ENCODE peak calls at places on chromosomes 5 and 9, in four cellular contexts. D is dorsolateral prefrontal cortex, W is osteoblast, Q is SK-N-SH. J is an unnamed sample.

GRCh38 chr5:115601709-115602584 is at the start of gene TICAM2:
- DNase-seq in D (peak; percentile 49), W (peak; percentile 96), Q (peak; percentile 40), J (no peak)

GRCh38 chr9:116193636-116194035 is 40.0 kb downstream of the PAPPA start:
- DNase-seq in D (no peak), W (peak; percentile 80), Q (no peak), J (no peak)

GRCh38 chr5:20574576-20574975 is 586.6 kb upstream of the CDH18 start:
- DNase-seq in D (no peak), W (no peak), Q (no peak), J (no peak)

GRCh38 chr5:102582706-102583105 is 83.9 kb upstream of the SLCO6A1 start:
- DNase-seq in D (no peak), W (no peak), Q (no peak), J (no peak)

GRCh38 chr5:6830643-6831239 is 117.5 kb downstream of the TENT4A start:
- DNase-seq in D (no peak), W (no peak), Q (no peak), J (no peak)

GRCh38 chr5:10565785-10566506 is 2.1 kb downstream of the ANKRD33B start:
- DNase-seq in D (no peak), W (peak; percentile 66), Q (no peak), J (peak; percentile 74)

GRCh38 chr9:113566011-113566711 is 102.6 kb downstream of the RGS3 start:
- DNase-seq in D (no peak), W (peak; percentile 52), Q (no peak), J (no peak)

GRCh38 chr5:7742241-7742656 is 108.7 kb downstream of the CFAP90 start:
- DNase-seq in D (no peak), W (no peak), Q (no peak), J (no peak)

GRCh38 chr9:94623253-94623652 is 16.1 kb downstream of the FBP1 start:
- DNase-seq in D (no peak), W (peak; percentile 80), Q (peak; percentile 67), J (peak; percentile 6)

GRCh38 chr5:180801596-180802324 is 846 bp downstream of the MGAT1 start:
- DNase-seq in D (no peak), W (no peak), Q (peak; percentile 45), J (no peak)

GRCh38 chr9:121559183-121559582 is 59.5 kb upstream of the GGTA1 start:
- DNase-seq in D (no peak), W (no peak), Q (no peak), J (no peak)

GRCh38 chr9:114856210-114856941 is 50.5 kb upstream of the TNFSF15 start:
- DNase-seq in D (no peak), W (peak; percentile 71), Q (no peak), J (no peak)

GRCh38 chr5:116032094-116032517 is at the start of gene ARL14EPL:
- DNase-seq in D (no peak), W (peak; percentile 44), Q (peak; percentile 3), J (no peak)

GRCh38 chr9:127982912-127983311 is 2.1 kb upstream of the EEIG1 start:
- DNase-seq in D (no peak), W (peak; percentile 36), Q (no peak), J (no peak)

GRCh38 chr5:96868603-96869371 is 7.5 kb upstream of the ERAP2 start:
- DNase-seq in D (no peak), W (peak; percentile 69), Q (peak; percentile 32), J (peak; percentile 41)

GRCh38 chr5:115402822-115403577 is 106.5 kb upstream of the CCDC112 start:
- DNase-seq in D (no peak), W (no peak), Q (no peak), J (no peak)

GRCh38 chr5:114296191-114296590 is 65.7 kb upstream of the KCNN2 start:
- DNase-seq in D (no peak), W (no peak), Q (no peak), J (no peak)

GRCh38 chr9:2494571-2494970 is 127.0 kb upstream of the VLDLR start:
- DNase-seq in D (no peak), W (peak; percentile 69), Q (no peak), J (no peak)

GRCh38 chr5:83523926-83524325 is 52.4 kb downstream of the VCAN start:
- DNase-seq in D (no peak), W (no peak), Q (no peak), J (no peak)

GRCh38 chr5:169063269-169063919 is 237.5 kb downstream of the SLIT3 start:
- DNase-seq in D (no peak), W (no peak), Q (no peak), J (no peak)

GRCh38 chr9:21919377-21920362 is 74.5 kb downstream of the CDKN2A start:
- DNase-seq in D (no peak), W (no peak), Q (peak; percentile 4), J (peak; percentile 66)

GRCh38 chr5:32710335-32710858 is 724 bp upstream of the NPR3 start:
- DNase-seq in D (no peak), W (peak; percentile 84), Q (peak; percentile 41), J (no peak)

GRCh38 chr5:36877667-36878420 is 1.3 kb downstream of the NIPBL start:
- DNase-seq in D (no peak), W (peak; percentile 79), Q (peak; percentile 28), J (no peak)

GRCh38 chr5:24505291-24505690 is 139.5 kb downstream of the CDH10 start:
- DNase-seq in D (no peak), W (peak; percentile 9), Q (no peak), J (no peak)

GRCh38 chr5:73278693-73279092 is 105.7 kb downstream of the TMEM174 start:
- DNase-seq in D (no peak), W (no peak), Q (no peak), J (no peak)

GRCh38 chr5:98205691-98206461 is 567.6 kb upstream of the RGMB start:
- DNase-seq in D (no peak), W (peak; percentile 1), Q (no peak), J (no peak)

GRCh38 chr9:132167192-132167591 is 5.3 kb downstream of the NTNG2 start:
- DNase-seq in D (no peak), W (peak; percentile 76), Q (no peak), J (no peak)

GRCh38 chr5:42691413-42691861 is 65.2 kb upstream of the CCDC152 start:
- DNase-seq in D (no peak), W (no peak), Q (no peak), J (no peak)

GRCh38 chr5:9375756-9376155 is 170.1 kb downstream of the SEMA5A start:
- DNase-seq in D (no peak), W (peak; percentile 56), Q (no peak), J (no peak)

GRCh38 chr5:179061025-179061424 is 852 bp downstream of the ZNF354C start:
- DNase-seq in D (no peak), W (peak; percentile 62), Q (no peak), J (no peak)

GRCh38 chr9:112059145-112059979 is 115.7 kb downstream of the SUSD1 start:
- DNase-seq in D (no peak), W (peak; percentile 52), Q (no peak), J (no peak)

GRCh38 chr9:127519301-127520166 is 68.2 kb downstream of the LRSAM1 start:
- DNase-seq in D (no peak), W (peak; percentile 99), Q (no peak), J (no peak)

GRCh38 chr5:79236364-79236969 is 536 bp downstream of the JMY start:
- DNase-seq in D (no peak), W (peak; percentile 91), Q (peak; percentile 82), J (peak; percentile 35)

GRCh38 chr5:124668353-124669299 is 77.8 kb downstream of the ZNF608 start:
- DNase-seq in D (no peak), W (no peak), Q (no peak), J (no peak)

GRCh38 chr5:124675921-124676846 is 70.3 kb downstream of the ZNF608 start:
- DNase-seq in D (no peak), W (no peak), Q (no peak), J (no peak)

GRCh38 chr5:124669300-124669648 is 77.2 kb downstream of the ZNF608 start:
- DNase-seq in D (no peak), W (no peak), Q (no peak), J (no peak)

GRCh38 chr5:124669956-124670671 is 76.3 kb downstream of the ZNF608 start:
- DNase-seq in D (no peak), W (no peak), Q (no peak), J (no peak)

GRCh38 chr5:124670672-124671592 is 75.5 kb downstream of the ZNF608 start:
- DNase-seq in D (no peak), W (no peak), Q (no peak), J (no peak)
- H3K4me3 ChIP-seq in D (no peak overlapping the region), W (no peak overlapping the region), Q (no peak overlapping the region), J (no peak overlapping the region)

GRCh38 chr9:134325096-134325812 is 1.0 kb upstream of the RXRA start:
- DNase-seq in D (no peak), W (peak; percentile 99), Q (no peak), J (no peak)

GRCh38 chr9:134321957-134322741 is 4.1 kb upstream of the RXRA start:
- DNase-seq in D (no peak), W (peak; percentile 73), Q (no peak), J (no peak)

GRCh38 chr9:134324359-134325095 is 1.7 kb upstream of the RXRA start:
- DNase-seq in D (no peak), W (peak; percentile 98), Q (no peak), J (no peak)

GRCh38 chr9:134322781-134323241 is 3.4 kb upstream of the RXRA start:
- DNase-seq in D (no peak), W (no peak), Q (no peak), J (no peak)

GRCh38 chr9:134323741-134324358 is 2.4 kb upstream of the RXRA start:
- DNase-seq in D (no peak), W (peak; percentile 95), Q (no peak), J (no peak)
- H3K27ac ChIP-seq in D (peak overlapping the region; percentile 32), W (peak overlapping the region; percentile 95), Q (no peak overlapping the region), J (no peak overlapping the region)

DNA sequence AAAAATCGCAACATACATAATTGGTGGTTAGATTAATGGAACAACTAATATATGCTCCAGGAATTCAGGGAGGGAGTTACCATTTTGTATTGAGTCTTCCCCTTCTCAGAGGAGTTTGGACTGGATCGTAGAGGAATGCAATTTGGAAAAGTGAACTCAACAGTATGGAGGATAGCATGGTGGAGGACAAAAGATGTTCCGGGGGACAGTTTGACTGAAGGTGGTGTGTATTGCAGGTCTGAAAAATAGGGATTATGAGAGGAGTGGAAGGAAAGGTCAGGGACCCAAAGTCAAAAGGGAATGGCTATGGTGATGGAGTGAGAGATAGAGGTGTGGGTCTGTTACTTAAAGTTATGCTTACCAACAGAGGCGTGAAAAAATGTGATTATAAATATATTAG is 1.5 kb downstream of the DNAJC21 start:
- DNase-seq in D (no peak), W (no peak), Q (no peak), J (no peak)
- H3K4me3 ChIP-seq in D (peak overlapping the region; percentile 88), W (peak overlapping the region; percentile 96), Q (peak overlapping the region; percentile 93), J (peak overlapping the region; percentile 76)

GRCh38 chr9:129595323-129595741 is 25.6 kb downstream of the C9orf50 start:
- DNase-seq in D (no peak), W (peak; percentile 88), Q (no peak), J (no peak)
- H3K27ac ChIP-seq in D (no peak overlapping the region), W (no peak overlapping the region), Q (no peak overlapping the region), J (no peak overlapping the region)

GRCh38 chr9:68794898-68795297 is 89.9 kb downstream of the PIP5K1B start:
- DNase-seq in D (no peak), W (no peak), Q (no peak), J (no peak)
- H3K4me3 ChIP-seq in D (no peak overlapping the region), W (no peak overlapping the region), Q (no peak overlapping the region), J (no peak overlapping the region)

GRCh38 chr5:35294017-35294416 is 63.7 kb upstream of the PRLR start:
- DNase-seq in D (no peak), W (no peak), Q (no peak), J (no peak)
- H3K27ac ChIP-seq in D (no peak overlapping the region), W (no peak overlapping the region), Q (no peak overlapping the region), J (no peak overlapping the region)

GRCh38 chr5:157050050-157050449 is 8.9 kb downstream of the HAVCR1 start:
- DNase-seq in D (no peak), W (no peak), Q (no peak), J (no peak)
- H3K4me3 ChIP-seq in D (no peak overlapping the region), W (peak overlapping the region; percentile 55), Q (no peak overlapping the region), J (no peak overlapping the region)